ENCODE peak calls at places on chromosomes 11 and 22, in ten cellular contexts. V, J, R, E, B, H, K, Y, C and P are unnamed samples.

GRCh38 chr22:46803031-46803880 is 40.8 kb downstream of the TBC1D22A start:
- DNase-seq in J (no peak), E (peak), R (peak), C (no peak), K (no peak), Y (peak), B (peak), V (peak), H (peak), P (peak)

GRCh38 chr11:68021167-68021787 is 9.2 kb upstream of the NDUFS8 start:
- DNase-seq in H (no peak), V (no peak), B (no peak), R (no peak), C (no peak), J (no peak), K (no peak), E (peak), Y (peak), P (no peak)

GRCh38 chr11:117259417-117259816 is 26.9 kb downstream of the RNF214 start:
- DNase-seq in E (no peak), V (no peak), Y (no peak), K (no peak), B (no peak), R (peak), C (no peak), J (no peak), H (no peak), P (no peak)

GRCh38 chr22:50248192-50249084 is 2.6 kb downstream of the HDAC10 start:
- DNase-seq in K (no peak), H (peak), B (no peak), J (no peak), C (no peak), R (no peak), E (no peak), V (no peak), Y (no peak), P (no peak)

GRCh38 chr11:35088676-35089075 is 50.3 kb upstream of the CD44 start:
- DNase-seq in J (no peak), B (peak), R (peak), H (no peak), K (no peak), V (no peak), C (peak), E (no peak), Y (no peak), P (no peak)

GRCh38 chr11:106231591-106231990 is 154.1 kb downstream of the AASDHPPT start:
- DNase-seq in Y (no peak), C (no peak), J (no peak), K (no peak), V (no peak), B (no peak), R (peak), H (no peak), E (peak), P (no peak)

GRCh38 chr11:9525116-9525515 is 48.4 kb upstream of the WEE1 start:
- DNase-seq in K (no peak), E (no peak), Y (no peak), V (no peak), J (no peak), C (no peak), R (no peak), H (no peak), B (no peak), P (no peak)

GRCh38 chr11:123057604-123058305 is 4.2 kb downstream of the HSPA8 start:
- DNase-seq in J (no peak), H (no peak), V (no peak), B (no peak), K (no peak), C (no peak), Y (no peak), E (no peak), R (no peak), P (no peak)

GRCh38 chr11:126491092-126491491 is 135.6 kb downstream of the ST3GAL4 start:
- DNase-seq in C (no peak), V (no peak), H (peak), B (no peak), E (no peak), J (no peak), R (no peak), K (no peak), Y (no peak), P (no peak)

GRCh38 chr11:129295746-129296145 is 79.9 kb upstream of the BARX2 start:
- DNase-seq in Y (no peak), C (no peak), H (no peak), V (no peak), K (no peak), R (peak), B (no peak), J (no peak), E (no peak), P (no peak)
- H3K4me3 ChIP-seq in Y (no peak), C (no peak), H (no peak), V (no peak), K (no peak), R (no peak), B (no peak), J (no peak), E (no peak), P (no peak)

GRCh38 chr11:131713529-131714134 is 343.2 kb downstream of the NTM start:
- DNase-seq in C (no peak), H (no peak), Y (no peak), B (no peak), V (no peak), R (no peak), K (no peak), J (no peak), E (no peak), P (no peak)

GRCh38 chr11:131712897-131713296 is 342.5 kb downstream of the NTM start:
- DNase-seq in J (no peak), V (no peak), B (no peak), H (no peak), Y (no peak), R (no peak), C (no peak), E (no peak), K (no peak), P (no peak)

GRCh38 chr11:131704682-131705081 is 334.3 kb downstream of the NTM start:
- DNase-seq in V (no peak), K (no peak), H (no peak), C (no peak), J (no peak), B (no peak), R (no peak), E (no peak), Y (no peak), P (no peak)

DNA sequence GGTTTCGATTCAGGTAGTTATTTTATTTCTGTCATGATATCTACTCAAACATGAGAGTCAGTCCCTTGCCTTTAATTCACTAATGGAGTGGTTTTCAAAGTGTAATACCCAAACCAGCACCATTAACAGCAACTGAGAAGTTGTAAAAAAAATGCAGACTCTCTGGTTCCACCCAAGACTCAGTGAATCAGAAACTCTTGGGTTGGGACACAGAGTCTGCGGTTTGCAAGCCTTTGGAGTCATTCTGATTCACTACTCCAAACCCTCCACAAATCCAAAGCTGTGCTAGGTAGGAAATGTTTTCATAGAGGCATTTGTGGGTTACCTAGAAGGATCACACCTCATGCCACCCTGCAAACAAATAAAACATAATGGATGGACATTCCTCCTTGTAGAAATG is 340.1 kb downstream of the NTM start:
- DNase-seq in V (no peak), J (no peak), R (peak), C (no peak), Y (no peak), K (no peak), B (no peak), H (no peak), E (no peak), P (no peak)
- H3K4me3 ChIP-seq in V (no peak), J (no peak), R (no peak), C (no peak), Y (no peak), K (no peak), B (no peak), H (no peak), E (no peak), P (no peak)

GRCh38 chr11:119602745-119603373 is 126.1 kb downstream of the NECTIN1 start:
- DNase-seq in J (no peak), K (no peak), V (no peak), C (no peak), R (no peak), Y (no peak), E (no peak), H (no peak), B (no peak), P (no peak)
- H3K4me3 ChIP-seq in J (no peak), K (no peak), V (no peak), C (no peak), R (no peak), Y (no peak), E (no peak), H (no peak), B (no peak), P (no peak)

DNA sequence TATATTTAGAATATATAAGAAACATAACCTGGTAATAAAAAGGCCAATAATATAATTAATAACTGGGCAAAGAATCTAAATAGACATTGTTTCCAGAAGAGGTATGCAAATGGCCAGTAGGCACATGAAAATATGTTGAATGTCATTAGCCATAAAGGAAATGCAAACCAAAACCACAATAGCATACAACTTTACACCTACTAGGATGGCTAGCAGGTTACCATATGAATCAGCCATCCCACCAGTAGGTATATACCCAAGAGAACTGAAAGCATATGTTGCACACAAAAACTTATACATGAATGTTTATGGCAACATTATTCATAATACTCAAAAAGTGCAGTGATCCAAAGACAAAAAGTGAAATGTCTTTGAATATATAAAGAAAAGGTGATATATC is 2.7 kb upstream of the OR2D2 start:
- DNase-seq in V (no peak), C (no peak), J (no peak), B (peak), E (no peak), K (no peak), Y (no peak), R (no peak), H (no peak), P (no peak)
- H3K4me3 ChIP-seq in V (no peak), C (no peak), J (no peak), B (no peak), E (no peak), K (no peak), Y (no peak), R (no peak), H (no peak), P (no peak)